ENCODE peak calls at places on chromosomes 5 and 9, in ten cellular contexts. I is fibroblast of lung; P is NCI-H226; S is neural crest cell; W is substantia nigra; M is lung microvascular endothelial cell; T is NCI-H1092; N is GM19239; Z is stimulated activated CD4-positive, alpha-beta T cell treated with anti-CD3 and anti-CD28 coated beads, Interleukin-15, amount 100 ng/mL, for 1 hour; R is CD8-positive, alpha-beta memory T cell. U is an unnamed sample.

GRCh38 chr9:106277931-106278330 is 583.6 kb downstream of the TMEM38B start:
- DNase-seq in I (peak), P (no peak), S (no peak), W (no peak), M (no peak), T (no peak), N (no peak), Z (no peak), R (no peak), U (no peak)

GRCh38 chr5:26553079-26553478 is 485.3 kb downstream of the CDH9 start:
- DNase-seq in I (peak), P (no peak), S (peak), W (no peak), M (no peak), T (peak), N (no peak), Z (no peak), R (no peak), U (no peak)

GRCh38 chr5:109455598-109456096 is 45.9 kb upstream of the PJA2 start:
- DNase-seq in I (peak), P (peak), S (no peak), W (peak), M (peak), T (no peak), N (no peak), Z (no peak), R (no peak), U (no peak)

GRCh38 chr5:39076757-39077475 is 2.7 kb upstream of the RICTOR start:
- DNase-seq in I (peak), P (no peak), S (no peak), W (no peak), M (peak), T (no peak), N (peak), Z (no peak), R (no peak), U (no peak)

GRCh38 chr9:23826120-23826629 is at the start of gene ELAVL2:
- DNase-seq in I (peak), P (peak), S (peak), W (peak), M (peak), T (no peak), N (no peak), Z (peak), R (peak), U (no peak)

GRCh38 chr9:12503606-12504122 is 189.5 kb upstream of the TYRP1 start:
- DNase-seq in I (no peak), P (peak), S (no peak), W (no peak), M (no peak), T (no peak), N (no peak), Z (no peak), R (no peak), U (no peak)

GRCh38 chr5:135335031-135335828 is 63.8 kb downstream of the MACROH2A1 start:
- DNase-seq in I (peak), P (no peak), S (no peak), W (no peak), M (peak), T (peak), N (no peak), Z (no peak), R (no peak), U (no peak)

GRCh38 chr5:143401846-143402463 is 1.5 kb downstream of the NR3C1 start:
- DNase-seq in I (no peak), P (no peak), S (no peak), W (no peak), M (peak), T (no peak), N (no peak), Z (no peak), R (peak), U (no peak)

GRCh38 chr9:18474778-18475177 is 825 bp downstream of the ADAMTSL1 start:
- DNase-seq in I (peak), P (no peak), S (no peak), W (no peak), M (peak), T (no peak), N (no peak), Z (no peak), R (no peak), U (no peak)

GRCh38 chr5:107285772-107286171 is 385.0 kb downstream of the EFNA5 start:
- DNase-seq in I (peak), P (peak), S (no peak), W (no peak), M (no peak), T (no peak), N (no peak), Z (no peak), R (no peak), U (no peak)

GRCh38 chr5:55897905-55898304 is 46.7 kb downstream of the IL31RA start:
- DNase-seq in I (peak), P (peak), S (no peak), W (peak), M (no peak), T (no peak), N (no peak), Z (no peak), R (no peak), U (no peak)

U was measured in activated CD4-positive, alpha-beta T cell treated with anti-CD3 and anti-CD28 coated beads, Interleukin-2, amount 50 U/mL, for 24 hours.